ENCODE peak calls at places on chromosome 16, in six cellular contexts. One of them, this sample, is unnamed.
A peak's percentile ranks its signal among the peaks of the same experiment; 100 is the strongest.

GRCh38 chr16:9518054-9518453 is 426.6 kb downstream of the HAPSTR1 start:
- DNase-seq in ACHN: no peak
- DNase-seq in NCI-H1417: no peak
- DNase-seq in HEK293T: no peak
- DNase-seq in naive thymus-derived CD8-positive, alpha-beta T cell: no peak
- DNase-seq in activated T-helper 1 cell treated with Interleukin-2 at 50 U/mL for 16 hours: no peak
- DNase-seq in this sample: no peak

GRCh38 chr16:86122681-86123342 is 223.8 kb downstream of the IRF8 start:
- DNase-seq in ACHN: no peak
- DNase-seq in NCI-H1417: no peak
- DNase-seq in HEK293T: no peak
- DNase-seq in naive thymus-derived CD8-positive, alpha-beta T cell: no peak
- DNase-seq in activated T-helper 1 cell treated with Interleukin-2 at 50 U/mL for 16 hours: no peak
- DNase-seq in this sample: no peak

GRCh38 chr16:55900616-55901393 is 25.6 kb upstream of the CES5A start:
- DNase-seq in ACHN: no peak
- DNase-seq in NCI-H1417: no peak
- DNase-seq in HEK293T: no peak
- DNase-seq in naive thymus-derived CD8-positive, alpha-beta T cell: no peak
- DNase-seq in activated T-helper 1 cell treated with Interleukin-2 at 50 U/mL for 16 hours: no peak
- DNase-seq in this sample: no peak

GRCh38 chr16:68244481-68244902 is 681 bp upstream of the PLA2G15 start:
- DNase-seq in ACHN: no peak
- DNase-seq in NCI-H1417: no peak
- DNase-seq in HEK293T: no peak
- DNase-seq in naive thymus-derived CD8-positive, alpha-beta T cell: no peak
- DNase-seq in activated T-helper 1 cell treated with Interleukin-2 at 50 U/mL for 16 hours: no peak
- DNase-seq in this sample: peak; percentile 33

GRCh38 chr16:72561-73537 is at the start of gene RHBDF1:
- DNase-seq in ACHN: peak; percentile 78
- DNase-seq in NCI-H1417: no peak
- DNase-seq in HEK293T: peak; percentile 68
- DNase-seq in naive thymus-derived CD8-positive, alpha-beta T cell: no peak
- DNase-seq in activated T-helper 1 cell treated with Interleukin-2 at 50 U/mL for 16 hours: no peak
- DNase-seq in this sample: peak; percentile 89

GRCh38 chr16:72604375-72604774 is 432.4 kb upstream of the PMFBP1 start:
- DNase-seq in ACHN: no peak
- DNase-seq in NCI-H1417: no peak
- DNase-seq in HEK293T: no peak
- DNase-seq in naive thymus-derived CD8-positive, alpha-beta T cell: no peak
- DNase-seq in activated T-helper 1 cell treated with Interleukin-2 at 50 U/mL for 16 hours: no peak
- DNase-seq in this sample: no peak

GRCh38 chr16:31265329-31266245 is 5.8 kb downstream of the ITGAM start:
- DNase-seq in ACHN: peak; percentile 79
- DNase-seq in NCI-H1417: no peak
- DNase-seq in HEK293T: no peak
- DNase-seq in naive thymus-derived CD8-positive, alpha-beta T cell: peak; percentile 49
- DNase-seq in activated T-helper 1 cell treated with Interleukin-2 at 50 U/mL for 16 hours: peak; percentile 13
- DNase-seq in this sample: no peak

GRCh38 chr16:52450241-52450640 is 96.7 kb downstream of the TOX3 start:
- DNase-seq in ACHN: no peak
- DNase-seq in NCI-H1417: no peak
- DNase-seq in HEK293T: no peak
- DNase-seq in naive thymus-derived CD8-positive, alpha-beta T cell: no peak
- DNase-seq in activated T-helper 1 cell treated with Interleukin-2 at 50 U/mL for 16 hours: no peak
- DNase-seq in this sample: no peak

GRCh38 chr16:1510941-1511351 is 17.8 kb downstream of the TELO2 start:
- DNase-seq in ACHN: no peak
- DNase-seq in NCI-H1417: no peak
- DNase-seq in HEK293T: no peak
- DNase-seq in naive thymus-derived CD8-positive, alpha-beta T cell: no peak
- DNase-seq in activated T-helper 1 cell treated with Interleukin-2 at 50 U/mL for 16 hours: no peak
- DNase-seq in this sample: no peak

GRCh38 chr16:85172465-85173071 is 60.3 kb upstream of the CIBAR2 start:
- DNase-seq in ACHN: no peak
- DNase-seq in NCI-H1417: peak; percentile 39
- DNase-seq in HEK293T: peak; percentile 60
- DNase-seq in naive thymus-derived CD8-positive, alpha-beta T cell: no peak
- DNase-seq in activated T-helper 1 cell treated with Interleukin-2 at 50 U/mL for 16 hours: no peak
- DNase-seq in this sample: peak; percentile 53

GRCh38 chr16:8788578-8789172 is 8.8 kb downstream of the TMEM186 start:
- DNase-seq in ACHN: no peak
- DNase-seq in NCI-H1417: no peak
- DNase-seq in HEK293T: no peak
- DNase-seq in naive thymus-derived CD8-positive, alpha-beta T cell: no peak
- DNase-seq in activated T-helper 1 cell treated with Interleukin-2 at 50 U/mL for 16 hours: no peak
- DNase-seq in this sample: no peak

GRCh38 chr16:58299757-58300349 is 5.0 kb upstream of the PRSS54 start:
- DNase-seq in ACHN: peak; percentile 38
- DNase-seq in NCI-H1417: no peak
- DNase-seq in HEK293T: peak; percentile 40
- DNase-seq in naive thymus-derived CD8-positive, alpha-beta T cell: no peak
- DNase-seq in activated T-helper 1 cell treated with Interleukin-2 at 50 U/mL for 16 hours: no peak
- DNase-seq in this sample: peak; percentile 50

GRCh38 chr16:79638386-79639106 is 38.0 kb upstream of the MAF start:
- DNase-seq in ACHN: no peak
- DNase-seq in NCI-H1417: no peak
- DNase-seq in HEK293T: no peak
- DNase-seq in naive thymus-derived CD8-positive, alpha-beta T cell: no peak
- DNase-seq in activated T-helper 1 cell treated with Interleukin-2 at 50 U/mL for 16 hours: no peak
- DNase-seq in this sample: no peak

GRCh38 chr16:57012353-57012752 is 23.0 kb downstream of the NLRC5 start:
- DNase-seq in ACHN: no peak
- DNase-seq in NCI-H1417: no peak
- DNase-seq in HEK293T: no peak
- DNase-seq in naive thymus-derived CD8-positive, alpha-beta T cell: no peak
- DNase-seq in activated T-helper 1 cell treated with Interleukin-2 at 50 U/mL for 16 hours: no peak
- DNase-seq in this sample: no peak

GRCh38 chr16:19875900-19876299 is 8.7 kb downstream of the GPRC5B start:
- DNase-seq in ACHN: no peak
- DNase-seq in NCI-H1417: no peak
- DNase-seq in HEK293T: no peak
- DNase-seq in naive thymus-derived CD8-positive, alpha-beta T cell: no peak
- DNase-seq in activated T-helper 1 cell treated with Interleukin-2 at 50 U/mL for 16 hours: no peak
- DNase-seq in this sample: no peak

GRCh38 chr16:27597361-27597760 is 47.4 kb downstream of the KATNIP start:
- DNase-seq in ACHN: no peak
- DNase-seq in NCI-H1417: no peak
- DNase-seq in HEK293T: no peak
- DNase-seq in naive thymus-derived CD8-positive, alpha-beta T cell: no peak
- DNase-seq in activated T-helper 1 cell treated with Interleukin-2 at 50 U/mL for 16 hours: no peak
- DNase-seq in this sample: no peak

GRCh38 chr16:49050607-49051006 is 231.0 kb downstream of the CBLN1 start:
- DNase-seq in ACHN: no peak
- DNase-seq in NCI-H1417: no peak
- DNase-seq in HEK293T: no peak
- DNase-seq in naive thymus-derived CD8-positive, alpha-beta T cell: no peak
- DNase-seq in activated T-helper 1 cell treated with Interleukin-2 at 50 U/mL for 16 hours: no peak
- DNase-seq in this sample: peak; percentile 5

GRCh38 chr16:89931964-89932363 is 8.8 kb downstream of the TUBB3 start:
- DNase-seq in ACHN: no peak
- DNase-seq in NCI-H1417: no peak
- DNase-seq in HEK293T: no peak
- DNase-seq in naive thymus-derived CD8-positive, alpha-beta T cell: no peak
- DNase-seq in activated T-helper 1 cell treated with Interleukin-2 at 50 U/mL for 16 hours: no peak
- DNase-seq in this sample: no peak

GRCh38 chr16:28473714-28474265 is 1.7 kb upstream of the NPIPB7 start:
- DNase-seq in ACHN: no peak
- DNase-seq in NCI-H1417: no peak
- DNase-seq in HEK293T: no peak
- DNase-seq in naive thymus-derived CD8-positive, alpha-beta T cell: no peak
- DNase-seq in activated T-helper 1 cell treated with Interleukin-2 at 50 U/mL for 16 hours: no peak
- DNase-seq in this sample: no peak

GRCh38 chr16:11009027-11009755 is 64.8 kb downstream of the CLEC16A start:
- DNase-seq in ACHN: no peak
- DNase-seq in NCI-H1417: no peak
- DNase-seq in HEK293T: no peak
- DNase-seq in naive thymus-derived CD8-positive, alpha-beta T cell: no peak
- DNase-seq in activated T-helper 1 cell treated with Interleukin-2 at 50 U/mL for 16 hours: no peak
- DNase-seq in this sample: no peak

GRCh38 chr16:66705790-66706505 is 9.4 kb upstream of the CMTM4 start:
- DNase-seq in ACHN: no peak
- DNase-seq in NCI-H1417: no peak
- DNase-seq in HEK293T: no peak
- DNase-seq in naive thymus-derived CD8-positive, alpha-beta T cell: no peak
- DNase-seq in activated T-helper 1 cell treated with Interleukin-2 at 50 U/mL for 16 hours: no peak
- DNase-seq in this sample: no peak

GRCh38 chr16:2586241-2586640 is 48.4 kb downstream of the PDPK1 start:
- DNase-seq in ACHN: no peak
- DNase-seq in NCI-H1417: no peak
- DNase-seq in HEK293T: no peak
- DNase-seq in naive thymus-derived CD8-positive, alpha-beta T cell: no peak
- DNase-seq in activated T-helper 1 cell treated with Interleukin-2 at 50 U/mL for 16 hours: no peak
- DNase-seq in this sample: peak; percentile 42

GRCh38 chr16:77213542-77214108 is 14.4 kb downstream of the SYCE1L start:
- DNase-seq in ACHN: peak; percentile 99
- DNase-seq in NCI-H1417: no peak
- DNase-seq in HEK293T: no peak
- DNase-seq in naive thymus-derived CD8-positive, alpha-beta T cell: no peak
- DNase-seq in activated T-helper 1 cell treated with Interleukin-2 at 50 U/mL for 16 hours: no peak
- DNase-seq in this sample: no peak

GRCh38 chr16:89093602-89094251 is at the start of gene ACSF3:
- DNase-seq in ACHN: peak; percentile 61
- DNase-seq in NCI-H1417: peak; percentile 39
- DNase-seq in HEK293T: peak; percentile 82
- DNase-seq in naive thymus-derived CD8-positive, alpha-beta T cell: peak; percentile 62
- DNase-seq in activated T-helper 1 cell treated with Interleukin-2 at 50 U/mL for 16 hours: peak; percentile 60
- DNase-seq in this sample: peak; percentile 92

GRCh38 chr16:58035356-58036170 is 10.0 kb downstream of the MMP15 start:
- DNase-seq in ACHN: no peak
- DNase-seq in NCI-H1417: peak; percentile 55
- DNase-seq in HEK293T: no peak
- DNase-seq in naive thymus-derived CD8-positive, alpha-beta T cell: no peak
- DNase-seq in activated T-helper 1 cell treated with Interleukin-2 at 50 U/mL for 16 hours: no peak
- DNase-seq in this sample: no peak